ENCODE peak calls at places on chromosomes 1 and 21, in six cellular contexts. W is CD8-positive, alpha-beta T cell; S is lung; V is psoas muscle; N is SK-N-SH; B is endothelial cell. K is an unnamed sample.

GRCh38 chr1:172431721-172432192 is 11.3 kb downstream of the C1orf105 start:
- DNase-seq in W (peak; percentile 41), S (peak; percentile 59), V (no peak), N (no peak), B (no peak), K (no peak)

GRCh38 chr1:89850844-89851410 is 30.1 kb downstream of the LRRC8D start:
- DNase-seq in W (no peak), S (no peak), V (no peak), N (no peak), B (no peak), K (no peak)

GRCh38 chr1:240653030-240653429 is 41.1 kb upstream of the GREM2 start:
- DNase-seq in W (no peak), S (no peak), V (no peak), N (no peak), B (no peak), K (no peak)

GRCh38 chr1:58942759-58943191 is 158.9 kb upstream of the JUN start:
- DNase-seq in W (peak; percentile 31), S (no peak), V (no peak), N (no peak), B (no peak), K (no peak)

GRCh38 chr1:67674260-67675011 is 10.6 kb upstream of the GADD45A start:
- DNase-seq in W (peak; percentile 82), S (peak; percentile 37), V (peak; percentile 50), N (peak; percentile 75), B (peak; percentile 11), K (no peak)

GRCh38 chr1:67732750-67733151 is 47.8 kb downstream of the GADD45A start:
- DNase-seq in W (no peak), S (no peak), V (no peak), N (no peak), B (no peak), K (no peak)

GRCh38 chr1:244231193-244231571 is 180.1 kb downstream of the ZBTB18 start:
- DNase-seq in W (no peak), S (no peak), V (peak; percentile 55), N (no peak), B (no peak), K (no peak)

GRCh38 chr1:209038316-209038715 is 545.2 kb upstream of the CAMK1G start:
- DNase-seq in W (no peak), S (no peak), V (no peak), N (no peak), B (no peak), K (no peak)

GRCh38 chr1:73180661-73181540 is 898.6 kb upstream of the NEGR1 start:
- DNase-seq in W (no peak), S (no peak), V (no peak), N (no peak), B (no peak), K (no peak)

GRCh38 chr1:65431111-65431705 is 10.7 kb downstream of the LEPR start:
- DNase-seq in W (no peak), S (no peak), V (no peak), N (peak; percentile 47), B (no peak), K (no peak)

GRCh38 chr1:6554907-6555778 is at the start of gene TAS1R1:
- DNase-seq in W (no peak), S (peak; percentile 34), V (peak; percentile 39), N (no peak), B (no peak), K (no peak)

GRCh38 chr1:2354511-2355407 is 36.6 kb downstream of the MORN1 start:
- DNase-seq in W (no peak), S (no peak), V (no peak), N (no peak), B (no peak), K (no peak)

GRCh38 chr1:40753142-40753882 is 30.3 kb upstream of the KCNQ4 start:
- DNase-seq in W (no peak), S (no peak), V (no peak), N (no peak), B (no peak), K (no peak)

GRCh38 chr1:51916587-51917405 is 38.3 kb upstream of the NRDC start:
- DNase-seq in W (no peak), S (no peak), V (no peak), N (peak; percentile 31), B (no peak), K (no peak)

GRCh38 chr21:42338730-42339715 is 11.8 kb downstream of the TFF2 start:
- DNase-seq in W (no peak), S (no peak), V (no peak), N (no peak), B (no peak), K (no peak)

GRCh38 chr1:67336783-67337182 is 29.1 kb downstream of the IL12RB2 start:
- DNase-seq in W (peak; percentile 37), S (no peak), V (no peak), N (no peak), B (no peak), K (no peak)

GRCh38 chr1:31815752-31816484 is at the start of gene SPOCD1:
- DNase-seq in W (peak; percentile 83), S (peak; percentile 90), V (peak; percentile 73), N (peak; percentile 64), B (peak; percentile 84), K (peak; percentile 49)

GRCh38 chr1:155208656-155209372 is at the start of gene MTX1:
- DNase-seq in W (peak; percentile 90), S (peak; percentile 89), V (peak; percentile 90), N (peak; percentile 93), B (peak; percentile 91), K (peak; percentile 89)

GRCh38 chr21:16124397-16125130 is 394.8 kb downstream of the USP25 start:
- DNase-seq in W (no peak), S (no peak), V (no peak), N (no peak), B (no peak), K (no peak)

GRCh38 chr1:160161965-160162705 is 10.7 kb downstream of the ATP1A4 start:
- DNase-seq in W (no peak), S (no peak), V (no peak), N (no peak), B (peak; percentile 60), K (no peak)

GRCh38 chr1:21338568-21339401 is 48.5 kb upstream of the ECE1 start:
- DNase-seq in W (no peak), S (no peak), V (peak; percentile 78), N (no peak), B (no peak), K (no peak)

GRCh38 chr1:85580046-85580411 is 532 bp upstream of the CCN1 start:
- DNase-seq in W (no peak), S (no peak), V (peak; percentile 22), N (peak; percentile 23), B (peak; percentile 29), K (no peak)

GRCh38 chr1:184635347-184636155 is 119.1 kb downstream of the EDEM3 start:
- DNase-seq in W (no peak), S (no peak), V (no peak), N (no peak), B (no peak), K (no peak)

GRCh38 chr1:63662846-63663245 is 69.6 kb downstream of the PGM1 start:
- DNase-seq in W (no peak), S (no peak), V (no peak), N (no peak), B (no peak), K (no peak)

GRCh38 chr1:7505871-7506676 is 265.0 kb upstream of the VAMP3 start:
- DNase-seq in W (no peak), S (no peak), V (no peak), N (no peak), B (no peak), K (no peak)

GRCh38 chr1:236907205-236907604 is 97.0 kb downstream of the MT1HL1 start:
- DNase-seq in W (no peak), S (no peak), V (no peak), N (peak; percentile 76), B (no peak), K (no peak)
- TF ChIP-seq CTCF in W (no peak), S (no peak), V (no peak), N (no peak), B (no peak), K (no peak)

GRCh38 chr1:38034871-38035270 is 11.7 kb downstream of the POU3F1 start:
- DNase-seq in W (no peak), S (no peak), V (no peak), N (no peak), B (no peak), K (no peak)

GRCh38 chr1:38039386-38039933 is 7.1 kb downstream of the POU3F1 start:
- DNase-seq in W (no peak), S (no peak), V (no peak), N (no peak), B (no peak), K (no peak)

GRCh38 chr1:38041941-38042834 is 4.4 kb downstream of the POU3F1 start:
- DNase-seq in W (no peak), S (no peak), V (no peak), N (no peak), B (no peak), K (no peak)

GRCh38 chr1:38038836-38039235 is 7.8 kb downstream of the POU3F1 start:
- DNase-seq in W (no peak), S (no peak), V (no peak), N (no peak), B (no peak), K (no peak)

DNA sequence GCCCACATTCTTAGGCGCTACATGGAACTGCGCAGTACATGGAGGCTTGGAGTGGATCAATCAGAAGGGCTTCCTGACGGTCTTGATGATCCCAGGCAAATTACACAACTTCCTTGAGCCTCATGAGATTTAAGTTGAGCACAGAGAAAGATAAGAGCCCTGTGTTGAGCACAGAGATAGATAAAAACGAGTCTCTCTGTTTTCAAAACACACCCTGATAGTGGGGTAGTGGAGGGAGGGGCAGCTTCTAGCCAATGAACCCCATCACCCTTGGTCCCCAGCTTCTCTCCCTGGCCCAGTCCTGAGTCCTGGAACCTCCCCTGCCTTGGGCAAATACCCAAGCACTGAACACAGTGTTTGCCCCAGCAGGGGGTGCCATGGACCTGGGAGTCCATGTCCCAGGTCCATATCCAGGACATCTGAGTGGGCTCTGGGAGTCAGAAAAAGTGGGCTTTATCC is 9.1 kb downstream of the POU3F1 start:
- DNase-seq in W (no peak), S (no peak), V (no peak), N (peak; percentile 61), B (peak; percentile 53), K (no peak)
- TF ChIP-seq CTCF in W (no peak), S (no peak), V (peak; percentile 26), N (no peak), B (peak; percentile 30), K (peak; percentile 30)

GRCh38 chr1:216124382-216124781 is 298.9 kb downstream of the USH2A start:
- DNase-seq in W (no peak), S (no peak), V (no peak), N (no peak), B (no peak), K (no peak)

GRCh38 chr1:216114180-216114579 is 309.1 kb downstream of the USH2A start:
- DNase-seq in W (no peak), S (no peak), V (no peak), N (no peak), B (no peak), K (no peak)

DNA sequence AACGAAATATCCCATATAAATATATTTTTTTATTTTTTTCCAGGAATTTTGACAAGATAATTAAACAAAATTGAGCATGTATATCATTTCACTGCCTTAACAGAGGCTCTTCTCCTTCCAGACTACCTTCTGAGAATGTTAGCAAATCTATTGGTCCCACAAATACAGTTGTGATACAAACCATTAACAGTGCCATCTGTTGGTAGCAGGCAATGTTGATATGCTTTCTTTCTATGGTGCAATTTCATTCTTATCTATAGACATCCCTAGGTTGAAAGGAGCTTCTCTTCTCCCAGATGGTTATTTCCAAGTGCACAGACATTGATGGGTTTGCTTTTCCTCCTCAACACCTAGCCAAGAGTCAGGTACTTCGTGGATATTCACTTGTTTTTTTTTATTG is 303.6 kb downstream of the USH2A start:
- DNase-seq in W (no peak), S (no peak), V (no peak), N (peak; percentile 11), B (no peak), K (no peak)
- TF ChIP-seq CTCF in W (no peak), S (no peak), V (no peak), N (peak; percentile 69), B (no peak), K (peak; percentile 63)

GRCh38 chr1:91502882-91503184 is 2.2 kb downstream of the CDC7 start:
- DNase-seq in W (no peak), S (no peak), V (no peak), N (no peak), B (no peak), K (no peak)
- TF ChIP-seq CTCF in W (no peak), S (no peak), V (no peak), N (no peak), B (no peak), K (peak; percentile 24)

K was measured in D721Med.